ENCODE peak calls at places on chromosomes 4 and X, in five cellular contexts. One of them, this sample, is unnamed.

GRCh38 chrX:20091499-20091898 is 25.2 kb downstream of the MAP7D2 start:
- DNase-seq in dorsolateral prefrontal cortex: no peak
- DNase-seq in NB4: no peak
- DNase-seq in MM.1S: no peak
- DNase-seq in AG09309: no peak
- DNase-seq in this sample: peak; percentile 46

GRCh38 chrX:48957477-48957826 is at the start of gene OTUD5:
- DNase-seq in dorsolateral prefrontal cortex: peak; percentile 67
- DNase-seq in NB4: peak; percentile 78
- DNase-seq in MM.1S: no peak
- DNase-seq in AG09309: no peak
- DNase-seq in this sample: no peak

GRCh38 chr4:158856852-158857251 is 88.0 kb downstream of the FNIP2 start:
- DNase-seq in dorsolateral prefrontal cortex: no peak
- DNase-seq in NB4: peak; percentile 45
- DNase-seq in MM.1S: peak; percentile 35
- DNase-seq in AG09309: peak; percentile 17
- DNase-seq in this sample: peak; percentile 57

GRCh38 chr4:148694702-148695101 is 252.5 kb upstream of the NR3C2 start:
- DNase-seq in dorsolateral prefrontal cortex: no peak
- DNase-seq in NB4: no peak
- DNase-seq in MM.1S: no peak
- DNase-seq in AG09309: no peak
- DNase-seq in this sample: no peak

GRCh38 chr4:138204507-138204906 is 37.6 kb downstream of the SLC7A11 start:
- DNase-seq in dorsolateral prefrontal cortex: no peak
- DNase-seq in NB4: no peak
- DNase-seq in MM.1S: no peak
- DNase-seq in AG09309: no peak
- DNase-seq in this sample: no peak

GRCh38 chr4:153322791-153323190 is 21.7 kb upstream of the MND1 start:
- DNase-seq in dorsolateral prefrontal cortex: no peak
- DNase-seq in NB4: no peak
- DNase-seq in MM.1S: no peak
- DNase-seq in AG09309: no peak
- DNase-seq in this sample: no peak

GRCh38 chr4:179880756-179881155 is 2362.4 kb upstream of the TENM3 start:
- DNase-seq in dorsolateral prefrontal cortex: no peak
- DNase-seq in NB4: peak; percentile 7
- DNase-seq in MM.1S: no peak
- DNase-seq in AG09309: no peak
- DNase-seq in this sample: no peak

GRCh38 chr4:140856692-140857091 is 100.5 kb upstream of the TBC1D9 start:
- DNase-seq in dorsolateral prefrontal cortex: no peak
- DNase-seq in NB4: no peak
- DNase-seq in MM.1S: no peak
- DNase-seq in AG09309: peak; percentile 14
- DNase-seq in this sample: peak; percentile 93

GRCh38 chr4:15982833-15983528 is 20.0 kb upstream of the FGFBP2 start:
- DNase-seq in dorsolateral prefrontal cortex: no peak
- DNase-seq in NB4: no peak
- DNase-seq in MM.1S: no peak
- DNase-seq in AG09309: no peak
- DNase-seq in this sample: peak; percentile 21

GRCh38 chr4:1723131-1723801 is 1.9 kb downstream of the TACC3 start:
- DNase-seq in dorsolateral prefrontal cortex: no peak
- DNase-seq in NB4: peak; percentile 68
- DNase-seq in MM.1S: no peak
- DNase-seq in AG09309: no peak
- DNase-seq in this sample: peak; percentile 6

GRCh38 chr4:89700766-89701165 is 136.2 kb downstream of the SNCA start:
- DNase-seq in dorsolateral prefrontal cortex: no peak
- DNase-seq in NB4: no peak
- DNase-seq in MM.1S: no peak
- DNase-seq in AG09309: no peak
- DNase-seq in this sample: no peak

GRCh38 chrX:22272613-22273012 is at the start of gene CBLL2:
- DNase-seq in dorsolateral prefrontal cortex: no peak
- DNase-seq in NB4: no peak
- DNase-seq in MM.1S: no peak
- DNase-seq in AG09309: no peak
- DNase-seq in this sample: no peak

GRCh38 chr4:183478123-183478522 is 26.7 kb upstream of the ING2 start:
- DNase-seq in dorsolateral prefrontal cortex: no peak
- DNase-seq in NB4: no peak
- DNase-seq in MM.1S: no peak
- DNase-seq in AG09309: no peak
- DNase-seq in this sample: no peak

GRCh38 chr4:68372588-68372987 is 22.7 kb upstream of the YTHDC1 start:
- DNase-seq in dorsolateral prefrontal cortex: no peak
- DNase-seq in NB4: no peak
- DNase-seq in MM.1S: no peak
- DNase-seq in AG09309: no peak
- DNase-seq in this sample: peak; percentile 78

GRCh38 chrX:151830911-151831310 is 81.8 kb upstream of the MAGEA4 start:
- DNase-seq in dorsolateral prefrontal cortex: no peak
- DNase-seq in NB4: no peak
- DNase-seq in MM.1S: no peak
- DNase-seq in AG09309: no peak
- DNase-seq in this sample: no peak

GRCh38 chr4:16496501-16496900 is 270.2 kb upstream of the TAPT1 start:
- DNase-seq in dorsolateral prefrontal cortex: peak; percentile 63
- DNase-seq in NB4: no peak
- DNase-seq in MM.1S: no peak
- DNase-seq in AG09309: peak; percentile 55
- DNase-seq in this sample: peak; percentile 16

GRCh38 chr4:174314770-174315169 is 31.1 kb downstream of the CEP44 start:
- DNase-seq in dorsolateral prefrontal cortex: no peak
- DNase-seq in NB4: peak; percentile 32
- DNase-seq in MM.1S: no peak
- DNase-seq in AG09309: peak; percentile 14
- DNase-seq in this sample: peak; percentile 80

GRCh38 chr4:17702666-17703065 is 78.8 kb downstream of the FAM184B start:
- DNase-seq in dorsolateral prefrontal cortex: no peak
- DNase-seq in NB4: no peak
- DNase-seq in MM.1S: no peak
- DNase-seq in AG09309: no peak
- DNase-seq in this sample: no peak

GRCh38 chr4:6674500-6675149 is 19.1 kb upstream of the S100P start:
- DNase-seq in dorsolateral prefrontal cortex: no peak
- DNase-seq in NB4: peak; percentile 82
- DNase-seq in MM.1S: peak; percentile 68
- DNase-seq in AG09309: no peak
- DNase-seq in this sample: peak; percentile 71

GRCh38 chr4:183256756-183257385 is 63.2 kb downstream of the CLDN22 start:
- DNase-seq in dorsolateral prefrontal cortex: peak; percentile 53
- DNase-seq in NB4: peak; percentile 63
- DNase-seq in MM.1S: peak; percentile 34
- DNase-seq in AG09309: no peak
- DNase-seq in this sample: peak; percentile 20

GRCh38 chr4:145732416-145732815 is 52.5 kb downstream of the C4orf51 start:
- DNase-seq in dorsolateral prefrontal cortex: no peak
- DNase-seq in NB4: no peak
- DNase-seq in MM.1S: no peak
- DNase-seq in AG09309: no peak
- DNase-seq in this sample: no peak

GRCh38 chrX:105837227-105837626 is 14.9 kb downstream of the NRK start:
- DNase-seq in dorsolateral prefrontal cortex: peak; percentile 40
- DNase-seq in NB4: no peak
- DNase-seq in MM.1S: no peak
- DNase-seq in AG09309: no peak
- DNase-seq in this sample: peak; percentile 69

GRCh38 chr4:169024762-169025161 is 14.7 kb upstream of the CBR4 start:
- DNase-seq in dorsolateral prefrontal cortex: no peak
- DNase-seq in NB4: peak; percentile 47
- DNase-seq in MM.1S: peak; percentile 46
- DNase-seq in AG09309: no peak
- DNase-seq in this sample: peak; percentile 64

GRCh38 chr4:14787894-14788293 is 214.4 kb upstream of the CPEB2 start:
- DNase-seq in dorsolateral prefrontal cortex: no peak
- DNase-seq in NB4: peak; percentile 50
- DNase-seq in MM.1S: peak; percentile 56
- DNase-seq in AG09309: no peak
- DNase-seq in this sample: peak; percentile 44

GRCh38 chrX:19350831-19351447 is 7.2 kb downstream of the PDHA1 start:
- DNase-seq in dorsolateral prefrontal cortex: no peak
- DNase-seq in NB4: peak; percentile 58
- DNase-seq in MM.1S: no peak
- DNase-seq in AG09309: no peak
- DNase-seq in this sample: no peak

GRCh38 chr4:120921456-120922389 is 803 bp downstream of the PRDM5 start:
- DNase-seq in dorsolateral prefrontal cortex: peak; percentile 59
- DNase-seq in NB4: no peak
- DNase-seq in MM.1S: peak; percentile 59
- DNase-seq in AG09309: no peak
- DNase-seq in this sample: peak; percentile 47

GRCh38 chr4:124936427-124936826 is 223.9 kb upstream of the ANKRD50 start:
- DNase-seq in dorsolateral prefrontal cortex: no peak
- DNase-seq in NB4: no peak
- DNase-seq in MM.1S: no peak
- DNase-seq in AG09309: no peak
- DNase-seq in this sample: no peak

DNA sequence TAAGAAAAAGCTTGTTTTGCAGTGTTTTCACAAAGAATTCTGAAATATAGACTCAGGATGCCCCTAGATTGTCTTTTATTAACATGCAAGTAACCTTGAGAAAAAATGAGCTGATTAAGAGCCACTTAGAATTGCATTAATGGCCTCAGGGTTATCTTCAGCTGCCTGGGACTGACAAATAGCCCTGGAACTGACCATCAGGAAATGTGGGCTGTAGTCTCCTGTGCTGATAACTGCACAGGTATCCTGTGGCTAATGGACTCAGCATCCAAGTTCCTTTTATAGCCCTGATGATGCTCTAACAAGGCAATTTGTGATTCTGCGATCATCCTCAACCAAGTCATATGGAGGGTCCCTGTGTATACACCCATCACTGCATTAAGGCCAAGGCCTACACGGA is 17.0 kb downstream of the CA5B start:
- DNase-seq in dorsolateral prefrontal cortex: no peak
- DNase-seq in NB4: no peak
- DNase-seq in MM.1S: no peak
- DNase-seq in AG09309: no peak
- DNase-seq in this sample: no peak
- TF ChIP-seq CTCF in dorsolateral prefrontal cortex: no peak
- TF ChIP-seq CTCF in NB4: no peak
- TF ChIP-seq CTCF in MM.1S: no peak
- TF ChIP-seq CTCF in AG09309: no peak
- TF ChIP-seq CTCF in this sample: no peak

DNA sequence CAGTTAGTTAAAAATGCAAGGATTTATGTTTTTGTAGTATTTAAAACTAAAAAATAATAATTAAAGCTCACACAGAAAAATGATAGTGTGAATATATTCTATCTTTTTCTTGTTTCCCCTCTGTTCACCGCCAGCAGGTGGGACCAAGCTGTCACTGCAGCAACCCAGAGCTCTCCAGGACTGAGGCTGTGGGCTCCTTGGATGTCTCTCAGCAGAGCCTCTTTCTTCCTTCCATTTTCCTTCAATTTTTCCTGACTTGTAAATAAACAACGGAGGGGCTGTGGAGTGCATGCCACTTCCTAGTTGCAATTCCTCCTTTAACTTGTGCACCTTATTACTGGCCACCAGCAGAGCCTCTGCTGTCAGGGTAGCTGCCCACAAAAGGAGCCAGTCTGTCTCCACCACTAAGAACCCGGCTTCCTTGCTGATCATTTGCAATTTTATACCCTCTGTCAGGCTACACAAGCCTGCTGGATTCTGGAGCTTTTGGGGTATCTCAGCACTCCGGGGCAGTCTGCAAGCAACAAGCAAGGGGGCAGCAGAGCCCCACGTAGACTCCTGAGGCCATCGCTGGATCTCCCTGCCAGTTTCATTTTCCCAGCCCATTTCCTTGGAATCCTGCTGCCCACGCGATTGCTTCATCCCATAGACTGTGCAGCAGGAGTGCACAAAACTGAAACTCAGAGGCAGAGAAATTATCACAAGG is 1467.4 kb downstream of the C4orf33 start:
- DNase-seq in dorsolateral prefrontal cortex: peak; percentile 43
- DNase-seq in NB4: peak; percentile 2
- DNase-seq in MM.1S: peak; percentile 26
- DNase-seq in AG09309: no peak
- DNase-seq in this sample: peak; percentile 10
- H3K4me3 ChIP-seq in dorsolateral prefrontal cortex: peak overlapping the region; percentile 40
- H3K4me3 ChIP-seq in NB4: no peak overlapping the region
- H3K4me3 ChIP-seq in MM.1S: peak overlapping the region; percentile 29
- H3K4me3 ChIP-seq in AG09309: no peak overlapping the region
- H3K4me3 ChIP-seq in this sample: no peak overlapping the region

GRCh38 chr4:36399762-36400353 is 118.4 kb downstream of the DTHD1 start:
- DNase-seq in dorsolateral prefrontal cortex: no peak
- DNase-seq in NB4: peak; percentile 54
- DNase-seq in MM.1S: peak; percentile 47
- DNase-seq in AG09309: no peak
- DNase-seq in this sample: peak; percentile 52
- TF ChIP-seq CTCF in dorsolateral prefrontal cortex: peak; percentile 79
- TF ChIP-seq CTCF in NB4: peak; percentile 79
- TF ChIP-seq CTCF in MM.1S: peak; percentile 76
- TF ChIP-seq CTCF in AG09309: no peak
- TF ChIP-seq CTCF in this sample: peak; percentile 65

DNA sequence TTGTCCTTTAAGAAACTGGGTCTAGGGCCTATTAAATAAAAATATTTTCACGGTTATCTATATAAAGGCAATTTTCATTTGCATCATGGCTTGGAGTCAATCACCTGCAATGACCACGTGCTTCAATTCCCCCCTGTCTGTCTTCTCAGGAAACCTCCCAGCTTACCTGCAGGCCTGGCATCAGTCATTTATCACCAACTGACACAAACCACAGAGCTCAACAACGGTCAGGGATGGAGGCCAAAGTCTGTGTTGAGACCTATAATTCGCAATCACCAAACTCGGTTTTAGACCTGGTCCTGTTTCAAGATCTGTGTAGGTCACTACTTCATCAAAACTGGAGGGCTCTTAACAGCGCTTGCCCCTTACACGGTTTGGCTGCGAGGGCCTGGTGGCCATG is 1.9 kb downstream of the SLC9A7 start:
- DNase-seq in dorsolateral prefrontal cortex: no peak
- DNase-seq in NB4: no peak
- DNase-seq in MM.1S: no peak
- DNase-seq in AG09309: no peak
- DNase-seq in this sample: no peak
- H3K4me3 ChIP-seq in dorsolateral prefrontal cortex: no peak overlapping the region
- H3K4me3 ChIP-seq in NB4: no peak overlapping the region
- H3K4me3 ChIP-seq in MM.1S: no peak overlapping the region
- H3K4me3 ChIP-seq in AG09309: peak overlapping the region; percentile 4
- H3K4me3 ChIP-seq in this sample: no peak overlapping the region

GRCh38 chr4:83819582-83819981 is 283.7 kb downstream of the GPAT3 start:
- DNase-seq in dorsolateral prefrontal cortex: no peak
- DNase-seq in NB4: no peak
- DNase-seq in MM.1S: no peak
- DNase-seq in AG09309: no peak
- DNase-seq in this sample: no peak

GRCh38 chr4:83821493-83821892 is 285.6 kb downstream of the GPAT3 start:
- DNase-seq in dorsolateral prefrontal cortex: no peak
- DNase-seq in NB4: no peak
- DNase-seq in MM.1S: no peak
- DNase-seq in AG09309: no peak
- DNase-seq in this sample: no peak
- TF ChIP-seq CTCF in dorsolateral prefrontal cortex: no peak
- TF ChIP-seq CTCF in NB4: no peak
- TF ChIP-seq CTCF in MM.1S: no peak
- TF ChIP-seq CTCF in AG09309: no peak
- TF ChIP-seq CTCF in this sample: no peak